ENCODE peak calls at places on chromosome 16, in four cellular contexts. W is uterus, A is A549, D is tibial artery. V is an unnamed sample.

GRCh38 chr16:4376820-4377572 is 5.3 kb downstream of the VASN start:
- DNase-seq in W (peak), A (no peak), D (peak), V (no peak)

GRCh38 chr16:83661656-83662055 is 146.1 kb upstream of the HSBP1 start:
- DNase-seq in W (no peak), A (no peak), D (no peak), V (no peak)

GRCh38 chr16:68884867-68885266 is 41.5 kb downstream of the TANGO6 start:
- DNase-seq in W (no peak), A (no peak), D (no peak), V (no peak)

GRCh38 chr16:2985893-2986355 is 5.7 kb upstream of the PKMYT1 start:
- DNase-seq in W (no peak), A (no peak), D (peak), V (peak)

GRCh38 chr16:73365010-73365409 is 317.1 kb upstream of the ZFHX3 start:
- DNase-seq in W (no peak), A (no peak), D (no peak), V (peak)

GRCh38 chr16:15434425-15435215 is at the start of gene BMERB1:
- DNase-seq in W (peak), A (peak), D (peak), V (peak)

GRCh38 chr16:52863000-52863399 is 189.7 kb downstream of the CHD9NB start:
- DNase-seq in W (no peak), A (no peak), D (no peak), V (no peak)

GRCh38 chr16:11232852-11233726 is 22.9 kb downstream of the SOCS1 start:
- DNase-seq in W (no peak), A (no peak), D (no peak), V (peak)

GRCh38 chr16:83842755-83843507 is 35.2 kb downstream of the HSBP1 start:
- DNase-seq in W (no peak), A (no peak), D (no peak), V (no peak)

GRCh38 chr16:46763147-46763546 is 15.0 kb upstream of the MYLK3 start:
- DNase-seq in W (no peak), A (no peak), D (no peak), V (peak)

GRCh38 chr16:87570938-87571867 is 31.1 kb upstream of the JPH3 start:
- DNase-seq in W (no peak), A (peak), D (peak), V (peak)

GRCh38 chr16:67651847-67652246 is 6.9 kb downstream of the CARMIL2 start:
- DNase-seq in W (no peak), A (no peak), D (no peak), V (no peak)

DNA sequence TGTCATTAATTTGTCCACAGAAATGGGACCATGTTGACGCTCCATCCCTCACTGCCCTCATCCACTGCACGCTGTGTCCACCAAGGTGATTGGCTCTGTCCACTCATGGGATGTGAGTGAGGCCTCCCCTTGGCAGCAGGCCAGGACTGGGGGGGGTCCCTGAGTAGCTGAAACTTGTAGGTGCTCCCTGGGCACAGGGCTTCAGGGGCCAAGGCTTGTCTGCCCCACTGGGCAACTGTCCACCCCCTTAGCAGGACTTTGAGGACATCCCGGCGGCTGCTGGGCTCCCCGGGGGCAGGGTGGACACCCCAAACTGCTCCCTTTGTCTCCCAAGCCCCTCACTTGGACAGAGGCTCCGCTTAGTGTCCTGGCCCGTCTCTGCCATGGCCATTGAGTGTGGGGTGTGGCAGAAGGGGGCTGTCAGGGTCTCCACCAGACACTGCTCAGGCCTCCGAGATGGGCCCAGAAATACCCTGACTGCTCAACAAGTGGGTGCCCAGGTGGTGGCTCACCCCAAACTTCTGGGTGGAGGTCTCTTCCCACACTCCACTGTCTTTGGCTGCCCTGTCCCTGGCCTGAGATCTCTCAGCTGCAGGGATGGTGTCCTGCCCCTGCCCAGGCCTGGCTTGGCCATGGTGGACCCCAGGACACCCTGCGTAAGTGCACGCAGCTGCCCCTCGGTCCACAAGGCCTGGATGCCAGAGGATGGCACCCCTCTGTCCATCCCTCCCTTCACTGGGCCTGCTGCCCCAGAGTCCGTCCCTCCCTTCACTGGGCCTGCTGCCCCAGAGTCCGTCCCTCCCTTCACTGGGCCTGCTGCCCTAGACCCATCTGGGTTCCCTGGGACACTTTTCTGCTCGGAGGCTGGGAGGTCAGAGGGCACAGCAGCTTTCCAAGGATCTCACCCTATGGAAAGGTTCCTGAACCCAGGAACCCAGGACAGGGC is 2.9 kb upstream of the RAB40C start:
- DNase-seq in W (no peak), A (no peak), D (no peak), V (peak)
- H3K4me3 ChIP-seq in W (no peak), A (no peak), D (no peak), V (no peak)

GRCh38 chr16:85462405-85463227 is 150.5 kb upstream of the GSE1 start:
- DNase-seq in W (peak), A (no peak), D (no peak), V (peak)
- H3K27ac ChIP-seq in W (peak), A (peak), D (no peak), V (peak)

GRCh38 chr16:29313559-29313887 is 93.0 kb downstream of the NPIPB11 start:
- DNase-seq in W (peak), A (no peak), D (peak), V (no peak)

GRCh38 chr16:29312835-29313558 is 93.5 kb downstream of the NPIPB11 start:
- DNase-seq in W (peak), A (no peak), D (peak), V (no peak)

GRCh38 chr16:29311636-29312344 is 94.7 kb downstream of the NPIPB11 start:
- DNase-seq in W (peak), A (no peak), D (peak), V (no peak)

GRCh38 chr16:29308644-29309546 is 97.6 kb downstream of the NPIPB11 start:
- DNase-seq in W (no peak), A (no peak), D (peak), V (no peak)

DNA sequence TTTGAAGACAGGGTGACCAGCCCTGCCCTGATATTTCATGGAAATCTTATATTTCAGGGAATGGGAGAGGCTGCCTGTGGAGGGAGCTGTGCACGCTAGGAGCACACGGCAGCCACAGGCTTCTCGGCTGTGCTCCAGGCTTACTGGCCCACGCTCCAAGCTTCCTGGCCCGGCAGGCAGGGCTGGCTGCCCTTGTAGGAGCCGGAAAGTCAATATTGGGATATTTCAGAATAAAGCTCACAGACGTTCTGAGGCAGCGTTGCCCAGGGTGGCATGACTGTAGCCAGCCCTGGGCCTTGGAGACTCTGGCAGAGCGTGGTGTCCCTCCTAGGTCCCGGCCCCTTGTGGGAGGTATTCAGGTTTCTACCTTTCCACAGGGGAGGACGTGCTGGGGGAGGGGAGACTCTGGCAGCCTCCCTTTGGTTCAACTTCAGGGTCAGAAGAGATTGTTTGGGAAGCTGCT is 95.6 kb downstream of the NPIPB11 start:
- DNase-seq in W (peak), A (no peak), D (peak), V (no peak)
- TF ChIP-seq CTCF in W (peak), A (no peak), D (no peak), V (no peak)

DNA sequence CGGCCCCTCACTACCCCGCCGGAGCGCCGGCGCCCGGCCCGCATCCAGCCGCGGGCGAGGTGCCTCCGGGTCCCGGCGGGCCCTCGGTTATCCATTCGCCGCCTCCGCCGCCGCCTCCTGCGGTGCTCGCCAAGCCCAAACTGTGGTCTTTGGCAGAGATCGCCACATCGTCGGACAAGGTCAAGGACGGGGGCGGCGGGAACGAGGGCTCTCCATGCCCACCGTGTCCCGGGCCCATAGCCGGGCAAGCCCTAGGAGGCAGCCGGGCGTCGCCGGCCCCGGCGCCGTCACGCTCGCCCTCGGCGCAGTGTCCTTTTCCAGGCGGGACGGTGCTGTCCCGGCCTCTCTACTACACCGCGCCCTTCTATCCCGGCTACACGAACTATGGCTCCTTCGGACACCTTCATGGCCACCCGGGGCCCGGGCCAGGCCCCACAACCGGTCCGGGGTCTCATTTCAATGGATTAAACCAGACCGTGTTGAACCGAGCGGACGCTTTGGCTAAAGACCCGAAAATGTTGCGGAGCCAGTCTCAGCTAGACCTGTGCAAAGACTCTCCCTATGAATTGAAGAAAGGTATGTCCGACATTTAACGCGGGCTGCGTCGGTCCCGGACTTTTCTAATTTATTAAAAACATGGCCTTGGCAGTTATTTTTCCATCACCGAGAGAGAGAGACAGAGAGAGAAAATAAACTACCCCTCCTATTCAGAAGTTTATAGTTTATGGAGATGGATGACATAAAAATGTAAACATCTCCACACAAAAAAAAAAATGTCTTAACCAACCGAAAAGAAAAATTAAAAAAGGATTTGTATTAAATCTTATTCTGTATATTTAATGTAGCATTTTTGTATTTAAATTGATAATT is 2.9 kb downstream of the IRX5 start:
- DNase-seq in W (no peak), A (no peak), D (no peak), V (no peak)
- H3K4me3 ChIP-seq in W (no peak), A (no peak), D (peak), V (peak)

GRCh38 chr16:24847358-24847664 is 1.5 kb downstream of the SLC5A11 start:
- DNase-seq in W (no peak), A (no peak), D (no peak), V (no peak)
- H3K27ac ChIP-seq in W (no peak), A (peak), D (no peak), V (no peak)

V was measured in heart right ventricle.